ENCODE peak calls at places on chromosomes 16 and 17, in five cellular contexts. Q is activated CD4-positive, alpha-beta T cell treated with anti-CD3 and anti-CD28 coated beads for 24 hours; K is tibial nerve; H is cerebellar cortex; V is activated CD8-positive, alpha-beta T cell treated with anti-CD3 and anti-CD28 coated beads, Interleukin-2, amount 10 ng/mL, durations not matched to agents 7 days and 5 days. B is an unnamed sample.

GRCh38 chr17:80720624-80721577 is 176.3 kb downstream of the RPTOR start:
- DNase-seq in K (no peak), H (peak; percentile 25), V (peak; percentile 82), Q (peak; percentile 49), B (no peak)

GRCh38 chr16:70156207-70156978 is 17.2 kb upstream of the CLEC18C start:
- DNase-seq in K (no peak), V (no peak), H (no peak), Q (no peak), B (no peak)

GRCh38 chr17:21240375-21241055 is 12.7 kb downstream of the NATD1 start:
- DNase-seq in Q (no peak), V (no peak), H (no peak), K (no peak), B (no peak)

GRCh38 chr16:8867483-8868271 is 1.1 kb downstream of the CARHSP1 start:
- DNase-seq in Q (no peak), K (peak; percentile 64), V (no peak), H (no peak), B (no peak)

GRCh38 chr16:67926181-67926742 is 5.4 kb downstream of the CTRL start:
- DNase-seq in K (no peak), Q (no peak), H (no peak), V (no peak), B (peak; percentile 34)

GRCh38 chr17:82865996-82866395 is 26.2 kb upstream of the ZNF750 start:
- DNase-seq in K (no peak), Q (no peak), V (no peak), H (no peak), B (no peak)

GRCh38 chr17:45334701-45335677 is 18.2 kb upstream of the MAP3K14 start:
- DNase-seq in Q (no peak), V (no peak), K (no peak), H (no peak), B (no peak)

GRCh38 chr17:28335959-28336871 is 654 bp downstream of the TNFAIP1 start:
- DNase-seq in Q (no peak), V (peak; percentile 31), H (peak; percentile 67), K (peak; percentile 33), B (peak; percentile 31)

GRCh38 chr17:50505731-50506130 is 2.5 kb upstream of the MYCBPAP start:
- DNase-seq in H (no peak), V (no peak), K (no peak), Q (no peak), B (no peak)

GRCh38 chr17:36475346-36475970 is 11.0 kb upstream of the ZNHIT3 start:
- DNase-seq in V (no peak), Q (no peak), H (peak; percentile 98), K (no peak), B (no peak)

GRCh38 chr17:49029841-49030240 is 32.7 kb downstream of the IGF2BP1 start:
- DNase-seq in K (no peak), V (no peak), Q (no peak), H (no peak), B (no peak)

GRCh38 chr17:81354252-81354943 is 40.9 kb upstream of the BAHCC1 start:
- DNase-seq in Q (no peak), V (no peak), K (no peak), H (no peak), B (no peak)

GRCh38 chr17:50865060-50865867 is 890 bp downstream of the TOB1 start:
- DNase-seq in K (peak; percentile 36), Q (peak; percentile 30), H (peak; percentile 78), V (peak; percentile 63), B (peak; percentile 81)

GRCh38 chr17:59839646-59840328 is 53.0 kb downstream of the TUBD1 start:
- DNase-seq in H (no peak), Q (no peak), K (no peak), V (no peak), B (no peak)

GRCh38 chr17:82003411-82004381 is 19.0 kb downstream of the CENPX start:
- DNase-seq in H (no peak), V (no peak), Q (peak; percentile 21), K (peak; percentile 50), B (no peak)

GRCh38 chr17:44278006-44278405 is 10.1 kb upstream of the SLC4A1 start:
- DNase-seq in H (no peak), Q (no peak), K (no peak), V (no peak), B (no peak)

GRCh38 chr17:75856062-75856681 is 1.0 kb upstream of the WBP2 start:
- DNase-seq in V (peak; percentile 59), H (peak; percentile 62), Q (no peak), K (peak; percentile 26), B (peak; percentile 77)

GRCh38 chr17:9767432-9767991 is 23.9 kb downstream of the DHRS7C start:
- DNase-seq in H (no peak), V (no peak), Q (no peak), K (no peak), B (no peak)

GRCh38 chr17:44900894-44901293 is 1.6 kb upstream of the EFTUD2 start:
- DNase-seq in K (no peak), Q (no peak), H (peak; percentile 67), V (no peak), B (no peak)

GRCh38 chr17:81379523-81379942 is 15.7 kb upstream of the BAHCC1 start:
- DNase-seq in V (no peak), H (no peak), K (no peak), Q (no peak), B (no peak)

GRCh38 chr16:4091638-4092037 is 24.6 kb downstream of the ADCY9 start:
- DNase-seq in K (no peak), Q (no peak), H (no peak), V (no peak), B (no peak)

GRCh38 chr17:74010903-74011302 is 192.6 kb upstream of the RPL38 start:
- DNase-seq in Q (no peak), H (no peak), K (no peak), V (no peak), B (no peak)

GRCh38 chr17:78588258-78589030 is 11.2 kb upstream of the DNAH17 start:
- DNase-seq in V (no peak), K (no peak), H (no peak), Q (no peak), B (no peak)

GRCh38 chr17:72192409-72193192 is 71.8 kb downstream of the SOX9 start:
- DNase-seq in H (no peak), Q (no peak), V (no peak), K (peak; percentile 28), B (no peak)

GRCh38 chr17:31754239-31754945 is 104.7 kb downstream of the COPRS start:
- DNase-seq in H (no peak), Q (no peak), K (no peak), V (no peak), B (no peak)

GRCh38 chr17:6701719-6702118 is 11.4 kb downstream of the SLC13A5 start:
- DNase-seq in K (no peak), H (peak; percentile 34), Q (peak; percentile 30), V (peak; percentile 56), B (no peak)

GRCh38 chr16:4314532-4315184 is 1.2 kb upstream of the GLIS2 start:
- DNase-seq in K (no peak), Q (no peak), V (peak; percentile 38), H (peak; percentile 59), B (no peak)

GRCh38 chr16:70437017-70437581 is 1.8 kb downstream of the ST3GAL2 start:
- DNase-seq in V (no peak), H (no peak), Q (no peak), K (no peak), B (peak; percentile 86)

GRCh38 chr16:55021595-55022475 is 91.2 kb downstream of the IRX5 start:
- DNase-seq in H (no peak), Q (no peak), K (no peak), V (no peak), B (no peak)

GRCh38 chr16:56658476-56658875 is 717 bp downstream of the MT1F start:
- DNase-seq in Q (no peak), V (no peak), H (no peak), K (no peak), B (no peak)

GRCh38 chr17:59893617-59894100 is 738 bp downstream of the RPS6KB1 start:
- DNase-seq in H (peak; percentile 23), Q (no peak), K (no peak), V (peak; percentile 57), B (peak; percentile 71)

GRCh38 chr17:20008242-20009051 is 712 bp upstream of the SPECC1 start:
- DNase-seq in V (peak; percentile 31), K (no peak), H (peak; percentile 30), Q (peak; percentile 19), B (no peak)

B was measured in Kasumi-1.